ENCODE peak calls at places on chromosome 11, in four cellular contexts. H, F, W and T are unnamed samples.

GRCh38 chr11:111633248-111633647 is 31.0 kb downstream of the SIK2 start:
- DNase-seq in H (no peak), W (no peak), F (no peak), T (no peak)

GRCh38 chr11:47393163-47394049 is 15.0 kb upstream of the SLC39A13 start:
- DNase-seq in W (no peak), F (no peak), H (no peak), T (no peak)

GRCh38 chr11:32386770-32387377 is 48.5 kb downstream of the WT1 start:
- DNase-seq in F (no peak), W (no peak), H (peak; percentile 37), T (peak; percentile 64)

GRCh38 chr11:6911946-6912345 is 8.9 kb upstream of the OR2D3 start:
- DNase-seq in F (no peak), W (no peak), H (no peak), T (no peak)

GRCh38 chr11:69912161-69912910 is 93.1 kb upstream of the FGF3 start:
- DNase-seq in F (peak; percentile 80), H (no peak), W (no peak), T (peak; percentile 12)

GRCh38 chr11:116232364-116232801 is 540.4 kb downstream of the BUD13 start:
- DNase-seq in H (no peak), F (no peak), W (no peak), T (peak; percentile 60)

GRCh38 chr11:72228229-72228843 is 3.8 kb downstream of the INPPL1 start:
- DNase-seq in H (no peak), W (no peak), F (peak; percentile 73), T (peak; percentile 61)

GRCh38 chr11:46597609-46598219 is 3.9 kb upstream of the AMBRA1 start:
- DNase-seq in W (no peak), F (no peak), H (no peak), T (no peak)

GRCh38 chr11:22752908-22753310 is 76.7 kb downstream of the SVIP start:
- DNase-seq in F (no peak), W (no peak), H (no peak), T (no peak)

DNA sequence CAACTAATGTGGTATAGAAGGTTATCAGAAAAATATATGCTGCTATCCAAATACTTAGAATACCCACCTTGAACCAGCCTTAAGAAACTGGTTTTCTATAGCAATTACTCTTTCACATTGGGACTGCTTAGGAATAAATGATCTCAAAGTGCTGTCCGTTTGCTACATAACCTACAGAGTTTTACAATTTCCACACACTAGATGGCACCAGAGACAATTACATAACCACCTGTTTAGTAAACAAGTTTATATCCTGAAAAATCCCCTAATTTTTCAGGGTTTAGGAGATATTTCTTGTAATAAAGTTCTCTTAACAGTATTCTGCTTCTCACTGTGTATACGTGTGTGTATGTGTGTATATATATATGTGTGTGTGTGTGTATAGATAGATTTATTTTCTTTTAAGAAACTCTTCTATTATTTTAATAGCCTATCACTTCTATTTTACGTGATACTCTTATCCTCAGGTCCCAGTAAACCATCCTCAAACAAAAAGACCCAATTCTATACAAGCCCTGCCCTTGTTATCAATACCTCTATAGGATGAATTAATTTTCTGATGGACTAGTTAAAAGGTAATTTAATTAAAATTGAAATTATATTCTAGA is 6.7 kb upstream of the OR5I1 start:
- DNase-seq in W (no peak), H (peak; percentile 7), F (no peak), T (no peak)
- TF ChIP-seq CTCF in W (peak; percentile 18), H (peak; percentile 69), F (peak; percentile 42), T (peak; percentile 32)

DNA sequence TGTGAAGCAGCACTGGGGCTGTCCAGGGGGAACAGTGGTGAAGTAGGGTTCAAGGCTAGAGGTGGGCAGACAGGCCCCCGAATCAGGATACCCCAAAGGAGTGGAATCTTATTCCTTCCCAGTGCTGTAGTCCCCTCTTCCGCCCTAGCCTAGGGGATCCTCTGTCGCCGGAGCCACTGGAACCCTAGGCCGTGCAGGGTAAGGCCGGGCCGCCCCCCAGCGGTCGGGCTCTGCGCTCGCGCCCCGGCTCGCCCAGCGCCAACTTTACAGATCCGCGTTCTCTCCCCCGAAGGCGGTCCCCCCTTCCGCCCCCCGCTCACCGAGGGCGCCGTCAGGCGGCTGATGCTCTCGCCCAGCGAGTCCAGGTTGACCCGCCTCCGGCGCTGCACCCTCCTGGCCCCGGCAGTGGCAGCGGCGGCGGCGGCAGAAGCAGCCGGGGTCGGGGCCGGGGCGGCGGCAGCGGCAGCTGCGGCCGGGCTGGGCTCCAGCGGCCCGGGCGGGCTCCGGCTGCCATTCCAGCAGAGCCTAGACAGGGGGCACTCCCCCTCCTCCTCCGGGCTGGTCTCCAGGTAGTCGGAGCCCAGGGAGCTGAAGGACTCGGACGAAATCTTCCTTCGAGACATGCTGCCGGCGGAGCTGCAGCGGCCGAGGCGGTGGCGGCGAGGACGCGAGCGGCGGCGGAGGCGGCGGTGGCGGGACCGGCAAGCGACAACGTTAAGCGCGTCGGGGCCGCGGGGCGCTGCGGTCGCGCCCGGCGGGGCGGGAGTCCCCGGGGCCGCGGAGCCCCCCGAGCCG is 646 bp downstream of the GUCY1A2 start:
- DNase-seq in W (no peak), F (peak; percentile 80), H (peak; percentile 80), T (peak; percentile 57)
- TF ChIP-seq CTCF in W (no peak), F (peak; percentile 12), H (peak; percentile 78), T (peak; percentile 42)

GRCh38 chr11:60913793-60914619 is at the start of gene TMEM109:
- DNase-seq in F (peak; percentile 93), W (peak; percentile 84), H (peak; percentile 94), T (peak; percentile 79)
- TF ChIP-seq CTCF in F (no peak), W (no peak), H (no peak), T (no peak)

GRCh38 chr11:57751676-57752253 is at the start of gene BTBD18:
- DNase-seq in W (no peak), F (no peak), H (peak; percentile 67), T (peak; percentile 20)
- TF ChIP-seq CTCF in W (peak; percentile 22), F (peak; percentile 36), H (peak; percentile 54), T (peak; percentile 43)

GRCh38 chr11:93530468-93530826 is 12.7 kb downstream of the SMCO4 start:
- DNase-seq in F (no peak), H (no peak), W (no peak), T (no peak)
- TF ChIP-seq CTCF in F (no peak), H (no peak), W (no peak), T (no peak)